ENCODE peak calls at places on chromosomes 5 and 9, in five cellular contexts. J is GM23338, A is natural killer cell, Q is lower lobe of right lung, H is GM12865. D is an unnamed sample.

GRCh38 chr9:134726026-134726721 is 84.6 kb downstream of the COL5A1 start:
- DNase-seq in J (no peak), Q (no peak), H (no peak), A (no peak), D (no peak)

GRCh38 chr9:126514037-126514821 is 99.5 kb upstream of the LMX1B start:
- DNase-seq in Q (peak; percentile 79), J (peak; percentile 87), A (peak; percentile 59), H (no peak), D (peak; percentile 53)

GRCh38 chr5:67577424-67577823 is 380.8 kb upstream of the CD180 start:
- DNase-seq in Q (no peak), A (no peak), J (no peak), H (no peak), D (no peak)

GRCh38 chr9:127921592-127922120 is 4.8 kb upstream of the ST6GALNAC4 start:
- DNase-seq in J (peak; percentile 75), H (peak; percentile 73), Q (peak; percentile 84), A (peak; percentile 81), D (peak; percentile 53)

GRCh38 chr5:95284512-95285405 is at the start of gene MCTP1:
- DNase-seq in A (no peak), J (peak; percentile 67), Q (peak; percentile 48), H (peak; percentile 8), D (no peak)

GRCh38 chr5:139648205-139649081 is at the start of gene CXXC5:
- DNase-seq in Q (peak; percentile 89), A (peak; percentile 76), H (peak; percentile 94), J (peak; percentile 88), D (peak; percentile 59)

GRCh38 chr5:102542064-102542463 is 43.3 kb upstream of the SLCO6A1 start:
- DNase-seq in H (no peak), A (no peak), Q (no peak), J (no peak), D (no peak)

GRCh38 chr5:135871268-135871895 is 24.3 kb downstream of the IL9 start:
- DNase-seq in A (no peak), Q (no peak), J (no peak), H (no peak), D (no peak)

GRCh38 chr5:155459889-155460500 is 446.4 kb downstream of the KIF4B start:
- DNase-seq in A (no peak), H (no peak), Q (no peak), J (no peak), D (no peak)

GRCh38 chr5:20028506-20028905 is 40.5 kb upstream of the CDH18 start:
- DNase-seq in H (no peak), Q (no peak), A (no peak), J (no peak), D (no peak)

DNA sequence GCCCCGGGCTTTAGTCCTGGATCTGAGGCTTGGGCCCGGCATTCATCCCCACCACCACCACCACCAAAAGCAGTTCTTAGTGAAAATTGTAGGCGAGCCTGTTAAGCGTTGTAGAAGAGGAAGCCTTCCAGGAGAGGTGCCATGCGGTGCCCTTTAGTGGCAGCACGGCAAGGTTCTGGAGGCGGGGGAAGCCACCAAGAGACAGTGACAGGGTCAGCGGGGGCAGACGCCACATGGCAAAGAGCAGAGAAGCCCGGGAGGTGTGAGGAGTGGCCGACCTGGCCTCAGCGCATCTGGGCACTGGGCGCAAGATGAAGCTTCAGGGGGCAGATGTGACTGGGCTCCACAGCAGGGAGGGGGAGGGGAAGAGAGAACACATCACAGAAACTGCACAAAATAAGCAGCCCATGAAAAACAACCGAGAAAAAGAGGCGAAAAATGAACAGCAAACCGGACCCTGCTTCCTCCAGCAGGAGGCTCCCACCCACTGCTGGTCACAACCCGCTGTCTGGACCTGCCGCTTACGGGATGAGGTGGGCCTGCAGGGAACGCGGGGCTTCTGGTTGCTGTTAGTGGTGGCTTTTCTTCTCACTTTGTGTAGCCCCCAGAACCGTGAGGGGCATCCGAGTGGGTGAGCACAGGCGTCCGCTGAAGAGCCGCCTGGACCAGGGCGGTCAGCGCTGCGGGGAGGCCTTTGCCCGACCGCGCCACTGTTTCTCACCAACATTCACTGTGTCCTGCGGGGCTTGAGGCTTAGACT is 4.3 kb downstream of the LRRC14B start:
- DNase-seq in J (peak; percentile 45), H (no peak), Q (peak; percentile 32), A (no peak), D (no peak)
- TF ChIP-seq CTCF in J (peak; percentile 24), H (no peak), Q (no peak), A (no peak), D (no peak)

GRCh38 chr9:114504341-114505186 is 709 bp downstream of the WHRN start:
- DNase-seq in J (peak; percentile 78), H (no peak), A (peak; percentile 51), Q (peak; percentile 67), D (peak; percentile 57)
- TF ChIP-seq CTCF in J (peak; percentile 72), H (no peak), A (no peak), Q (peak; percentile 26), D (peak; percentile 28)

DNA sequence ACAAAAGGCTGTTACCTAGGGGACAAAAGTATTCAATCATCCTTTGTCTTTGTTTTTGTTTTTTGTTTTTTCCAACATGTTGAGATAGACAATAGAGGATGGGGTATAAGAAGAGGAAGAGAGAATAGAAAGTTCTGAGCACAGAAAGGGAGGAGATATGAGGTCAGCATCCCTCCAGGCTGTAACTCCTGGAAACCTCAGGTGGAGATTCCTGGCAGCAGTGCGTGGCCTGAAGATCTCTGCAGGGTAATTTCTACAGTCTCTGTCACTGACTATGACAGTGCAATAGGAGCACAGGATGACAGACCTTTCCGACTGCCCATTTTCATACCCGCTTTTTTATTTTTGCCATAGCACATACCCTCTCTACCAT is 112.1 kb downstream of the ADRB2 start:
- DNase-seq in A (no peak), H (no peak), J (no peak), Q (no peak), D (no peak)
- TF ChIP-seq CTCF in A (no peak), H (no peak), J (no peak), Q (no peak), D (no peak)

DNA sequence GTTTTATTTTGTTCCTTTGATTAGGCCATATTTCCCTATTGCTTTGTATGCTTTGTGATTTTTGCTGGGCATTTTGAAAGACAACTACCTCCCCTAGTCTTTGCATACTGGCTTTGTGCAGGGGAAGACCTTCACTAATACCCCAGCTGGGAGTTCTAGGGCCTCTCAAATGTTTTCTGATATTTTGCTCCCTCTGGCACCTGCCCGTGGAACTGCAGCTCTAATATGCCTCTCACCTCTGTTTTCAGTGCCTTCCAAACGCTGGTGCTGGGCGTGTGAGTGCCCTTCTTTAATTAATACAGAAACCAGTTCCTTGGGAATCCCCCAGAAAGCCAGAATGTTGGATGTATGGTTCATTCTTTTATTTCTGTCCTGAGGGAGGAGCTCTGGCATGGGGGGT is 204.5 kb downstream of the COMMD10 start:
- DNase-seq in J (peak; percentile 81), Q (no peak), A (no peak), H (no peak), D (no peak)
- TF ChIP-seq CTCF in J (peak; percentile 74), Q (no peak), A (no peak), H (no peak), D (no peak)

GRCh38 chr9:76761448-76761847 is 2.8 kb upstream of the PCA3 start:
- DNase-seq in J (peak; percentile 13), H (no peak), A (no peak), Q (no peak), D (no peak)
- TF ChIP-seq CTCF in J (peak; percentile 55), H (no peak), A (no peak), Q (no peak), D (no peak)

GRCh38 chr9:89814340-89815040 is 209.7 kb downstream of the GADD45G start:
- DNase-seq in H (peak; percentile 15), Q (no peak), A (no peak), J (no peak), D (no peak)
- TF ChIP-seq CTCF in H (no peak), Q (no peak), A (no peak), J (no peak), D (no peak)

GRCh38 chr9:109953813-109954489 is 174.0 kb downstream of the PALM2AKAP2 start:
- DNase-seq in J (peak; percentile 66), A (no peak), H (no peak), Q (no peak), D (no peak)
- TF ChIP-seq CTCF in J (peak; percentile 79), A (no peak), H (peak; percentile 9), Q (no peak), D (no peak)